ENCODE peak calls at places on chromosomes 7 and 10, in nine cellular contexts. M is NCI-H2107; K is left kidney; F is mammary epithelial cell; E is sciatic nerve; S is AG20443; D is activated effector memory CD4-positive, alpha-beta T cell treated with Interleukin-2 at 50 U/mL for 16 hours; X is brain microvascular endothelial cell; P is K562. Q is an unnamed sample.
A peak's percentile ranks its signal among the peaks of the same experiment; 100 is the strongest.

GRCh38 chr10:11472158-11472753 is 139.2 kb downstream of the USP6NL start:
- DNase-seq in M (peak; percentile 60), K (peak; percentile 81), F (peak; percentile 45), E (peak; percentile 79), S (peak; percentile 77), D (peak; percentile 49), X (peak; percentile 51), P (peak; percentile 77), Q (peak; percentile 54)

GRCh38 chr7:1055084-1055450 is 10.7 kb downstream of the GPR146 start:
- DNase-seq in M (peak; percentile 84), K (peak; percentile 81), F (no peak), E (peak; percentile 89), S (no peak), D (peak; percentile 40), X (no peak), P (peak; percentile 83), Q (no peak)

GRCh38 chr10:112959207-112959838 is 9.3 kb downstream of the TCF7L2 start:
- DNase-seq in M (no peak), K (peak; percentile 52), F (peak; percentile 83), E (no peak), S (no peak), D (no peak), X (no peak), P (no peak), Q (no peak)

GRCh38 chr10:90424730-90425129 is 433.1 kb downstream of the HTR7 start:
- DNase-seq in M (no peak), K (no peak), F (peak; percentile 33), E (no peak), S (no peak), D (no peak), X (no peak), P (no peak), Q (no peak)

GRCh38 chr7:46390042-46390441 is 469.0 kb upstream of the IGFBP3 start:
- DNase-seq in M (no peak), K (no peak), F (no peak), E (no peak), S (no peak), D (no peak), X (peak; percentile 25), P (no peak), Q (no peak)

GRCh38 chr10:12019343-12019971 is 23.2 kb downstream of the UPF2 start:
- DNase-seq in M (no peak), K (peak; percentile 41), F (no peak), E (no peak), S (no peak), D (no peak), X (no peak), P (no peak), Q (no peak)

GRCh38 chr7:44294325-44295069 is 30.9 kb downstream of the CAMK2B start:
- DNase-seq in M (no peak), K (no peak), F (no peak), E (peak; percentile 7), S (peak; percentile 6), D (no peak), X (no peak), P (no peak), Q (no peak)

GRCh38 chr10:17599089-17599488 is 18.1 kb downstream of the HACD1 start:
- DNase-seq in M (no peak), K (peak; percentile 42), F (no peak), E (no peak), S (no peak), D (no peak), X (peak; percentile 52), P (peak; percentile 19), Q (peak; percentile 1)

GRCh38 chr7:45048748-45049147 is 40.0 kb downstream of the NACAD start:
- DNase-seq in M (no peak), K (no peak), F (peak; percentile 78), E (no peak), S (no peak), D (no peak), X (no peak), P (no peak), Q (no peak)

GRCh38 chr7:33939121-33939520 is 33.8 kb downstream of the BMPER start:
- DNase-seq in M (no peak), K (no peak), F (no peak), E (no peak), S (no peak), D (no peak), X (no peak), P (no peak), Q (no peak)

GRCh38 chr7:32892521-32893224 is 1.1 kb upstream of the KBTBD2 start:
- DNase-seq in M (no peak), K (peak; percentile 78), F (peak; percentile 61), E (peak; percentile 66), S (peak; percentile 34), D (peak; percentile 41), X (peak; percentile 32), P (peak; percentile 17), Q (peak; percentile 78)

GRCh38 chr7:95584752-95585425 is 11.4 kb downstream of the PDK4 start:
- DNase-seq in M (no peak), K (no peak), F (no peak), E (no peak), S (no peak), D (no peak), X (no peak), P (no peak), Q (no peak)

GRCh38 chr10:119849031-119849789 is 23.4 kb downstream of the MCMBP start:
- DNase-seq in M (no peak), K (no peak), F (no peak), E (no peak), S (peak; percentile 50), D (no peak), X (peak; percentile 41), P (no peak), Q (no peak)

GRCh38 chr10:3433988-3434387 is 261.4 kb upstream of the PITRM1 start:
- DNase-seq in M (no peak), K (no peak), F (no peak), E (no peak), S (no peak), D (no peak), X (no peak), P (no peak), Q (peak; percentile 49)

GRCh38 chr7:91940171-91940570 is 491 bp upstream of the AKAP9 start:
- DNase-seq in M (no peak), K (peak; percentile 82), F (no peak), E (no peak), S (peak; percentile 50), D (no peak), X (peak; percentile 22), P (peak; percentile 40), Q (peak; percentile 75)

GRCh38 chr10:29783211-29783947 is 148.6 kb upstream of the SVIL start:
- DNase-seq in M (no peak), K (no peak), F (peak; percentile 55), E (no peak), S (no peak), D (no peak), X (no peak), P (no peak), Q (no peak)

GRCh38 chr7:131513245-131514061 is 43.0 kb downstream of the PODXL start:
- DNase-seq in M (peak; percentile 95), K (peak; percentile 95), F (peak; percentile 64), E (peak; percentile 88), S (peak; percentile 90), D (peak; percentile 62), X (peak; percentile 76), P (peak; percentile 97), Q (peak; percentile 94)

GRCh38 chr7:38105874-38106483 is 72.1 kb upstream of the STARD3NL start:
- DNase-seq in M (peak; percentile 38), K (peak; percentile 61), F (peak; percentile 16), E (no peak), S (peak; percentile 71), D (no peak), X (peak; percentile 20), P (peak; percentile 50), Q (peak; percentile 66)

GRCh38 chr10:77601488-77601887 is 36.1 kb downstream of the KCNMA1 start:
- DNase-seq in M (no peak), K (no peak), F (no peak), E (no peak), S (no peak), D (no peak), X (no peak), P (no peak), Q (no peak)

GRCh38 chr10:101939273-101939635 is 95.7 kb upstream of the KCNIP2 start:
- DNase-seq in M (no peak), K (no peak), F (peak; percentile 77), E (no peak), S (peak; percentile 62), D (no peak), X (peak; percentile 91), P (no peak), Q (no peak)

GRCh38 chr10:131645756-131646155 is 255.1 kb upstream of the PPP2R2D start:
- DNase-seq in M (no peak), K (no peak), F (no peak), E (no peak), S (no peak), D (no peak), X (no peak), P (no peak), Q (no peak)

Q was measured in NCI-H69.